ENCODE peak calls at places on chromosomes 12 and 14, in four cellular contexts. F, Z, Q and W are unnamed samples.

GRCh38 chr12:27975222-27976136 is 2.9 kb upstream of the PTHLH start:
- DNase-seq in F (no peak), Z (peak), Q (peak), W (no peak)

GRCh38 chr12:6604254-6605029 is 2.7 kb downstream of the CHD4 start:
- DNase-seq in F (no peak), Z (no peak), Q (no peak), W (no peak)

GRCh38 chr12:18139254-18139653 is 49.3 kb upstream of the RERGL start:
- DNase-seq in F (no peak), Z (no peak), Q (no peak), W (no peak)

GRCh38 chr12:111274820-111275219 is 94.1 kb downstream of the PHETA1 start:
- DNase-seq in F (no peak), Z (peak), Q (no peak), W (no peak)

GRCh38 chr12:57803317-57803893 is 15.1 kb downstream of the AVIL start:
- DNase-seq in F (no peak), Z (peak), Q (peak), W (peak)

GRCh38 chr14:91415794-91416743 is 1.6 kb downstream of the CCDC88C start:
- DNase-seq in F (peak), Z (no peak), Q (no peak), W (no peak)

GRCh38 chr12:131510431-131510830 is 200.5 kb upstream of the SFSWAP start:
- DNase-seq in F (no peak), Z (no peak), Q (no peak), W (no peak)

GRCh38 chr14:103887170-103887501 is 39.8 kb upstream of the PPP1R13B start:
- DNase-seq in F (no peak), Z (no peak), Q (no peak), W (no peak)

GRCh38 chr12:58064681-58065080 is 123.3 kb downstream of the ATP23 start:
- DNase-seq in F (no peak), Z (no peak), Q (no peak), W (no peak)

GRCh38 chr14:50608302-50608851 is 48.4 kb downstream of the ATL1 start:
- DNase-seq in F (no peak), Z (no peak), Q (no peak), W (no peak)

GRCh38 chr14:32193532-32193931 is 8.3 kb upstream of the RNU6-7 start:
- DNase-seq in F (no peak), Z (no peak), Q (no peak), W (no peak)

GRCh38 chr12:6340745-6341438 is 984 bp downstream of the TNFRSF1A start:
- DNase-seq in F (no peak), Z (no peak), Q (no peak), W (no peak)

GRCh38 chr12:42426733-42427132 is 100.8 kb downstream of the PPHLN1 start:
- DNase-seq in F (no peak), Z (no peak), Q (no peak), W (no peak)

GRCh38 chr14:104895786-104896642 is 28.7 kb upstream of the PLD4 start:
- DNase-seq in F (no peak), Z (peak), Q (peak), W (no peak)

GRCh38 chr12:97276198-97276580 is 186.4 kb upstream of the RMST start:
- DNase-seq in F (no peak), Z (no peak), Q (peak), W (no peak)

GRCh38 chr12:29428630-29429029 is 47.7 kb upstream of the ERGIC2 start:
- DNase-seq in F (peak), Z (no peak), Q (no peak), W (no peak)

GRCh38 chr12:106288510-106289195 is 13.9 kb upstream of the TCP11L2 start:
- DNase-seq in F (no peak), Z (no peak), Q (no peak), W (peak)

GRCh38 chr12:3838065-3838464 is 35.1 kb downstream of the PARP11 start:
- DNase-seq in F (no peak), Z (no peak), Q (no peak), W (no peak)

GRCh38 chr12:31574803-31575573 is 15.9 kb downstream of the DENND5B start:
- DNase-seq in F (no peak), Z (no peak), Q (no peak), W (peak)

GRCh38 chr12:49947593-49948226 is 2.8 kb upstream of the AQP2 start:
- DNase-seq in F (no peak), Z (no peak), Q (no peak), W (no peak)

GRCh38 chr14:82239205-82239604 is 705.6 kb upstream of the SEL1L start:
- DNase-seq in F (no peak), Z (no peak), Q (no peak), W (no peak)

GRCh38 chr12:5910790-5911548 is 34.1 kb downstream of the ANO2 start:
- DNase-seq in F (no peak), Z (no peak), Q (no peak), W (no peak)

GRCh38 chr12:45974883-45975282 is 15.5 kb downstream of the SCAF11 start:
- DNase-seq in F (no peak), Z (no peak), Q (no peak), W (no peak)

GRCh38 chr12:32568241-32568640 is 110.9 kb upstream of the DNM1L start:
- DNase-seq in F (no peak), Z (no peak), Q (no peak), W (peak)

GRCh38 chr12:4909397-4909733 is 340 bp upstream of the KCNA1 start:
- DNase-seq in F (no peak), Z (peak), Q (peak), W (no peak)

GRCh38 chr12:45409966-45410365 is 194.1 kb downstream of the ANO6 start:
- DNase-seq in F (no peak), Z (no peak), Q (no peak), W (no peak)

GRCh38 chr12:89461190-89461589 is 63.4 kb downstream of the GALNT4 start:
- DNase-seq in F (no peak), Z (no peak), Q (no peak), W (no peak)

GRCh38 chr14:23056956-23057756 is at the start of gene CDH24:
- DNase-seq in F (no peak), Z (peak), Q (peak), W (no peak)

GRCh38 chr12:14394317-14395058 is 29.0 kb downstream of the ATF7IP start:
- DNase-seq in F (peak), Z (peak), Q (no peak), W (peak)

GRCh38 chr12:89642959-89643358 is 65.7 kb downstream of the ATP2B1 start:
- DNase-seq in F (no peak), Z (no peak), Q (no peak), W (no peak)

GRCh38 chr12:116179384-116179783 is 98.1 kb downstream of the MED13L start:
- DNase-seq in F (no peak), Z (no peak), Q (no peak), W (no peak)

GRCh38 chr12:32603858-32604257 is 75.2 kb upstream of the DNM1L start:
- DNase-seq in F (peak), Z (no peak), Q (no peak), W (no peak)

GRCh38 chr12:67716817-67717216 is 68.3 kb downstream of the DYRK2 start:
- DNase-seq in F (no peak), Z (no peak), Q (no peak), W (peak)
- TF ChIP-seq EP300 in F (no peak), Z (no peak), Q (no peak), W (no peak)

DNA sequence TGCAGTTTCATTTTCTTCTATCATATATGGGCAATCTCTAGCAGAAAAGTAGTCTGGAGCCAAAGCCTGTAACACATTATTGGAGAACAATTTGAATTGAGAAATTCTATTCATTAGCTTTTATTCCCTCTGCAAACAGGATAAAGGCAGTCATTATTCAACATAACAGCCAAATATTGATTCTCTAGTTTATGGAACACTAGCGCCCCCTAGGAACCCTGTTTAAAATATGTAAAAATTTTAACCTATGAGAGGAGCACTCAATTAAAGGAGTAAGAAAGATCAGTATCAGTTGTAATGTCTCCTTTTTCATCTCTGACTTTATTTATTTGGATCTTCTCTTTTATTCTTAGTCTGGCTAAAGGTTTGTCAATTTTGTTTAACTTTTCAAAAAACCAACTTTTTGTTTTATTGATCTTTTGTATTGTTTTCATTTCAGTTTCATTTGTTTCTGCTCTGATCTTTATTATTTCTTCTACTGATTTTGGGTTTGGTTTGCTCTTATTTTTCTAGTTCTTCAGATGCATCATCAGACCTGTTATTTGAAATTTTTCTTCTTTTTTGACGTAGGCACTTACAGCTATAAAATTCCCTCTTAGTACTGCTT is 4.8 kb upstream of the LMNTD1 start:
- DNase-seq in F (no peak), Z (peak), Q (no peak), W (peak)
- TF ChIP-seq TCF12 in F (no peak), Z (no peak), Q (no peak), W (no peak)

GRCh38 chr14:24212924-24213865 is at the start of gene CHMP4A:
- DNase-seq in F (peak), Z (peak), Q (peak), W (peak)
- TF ChIP-seq EP300 in F (no peak), Z (no peak), Q (no peak), W (no peak)

DNA sequence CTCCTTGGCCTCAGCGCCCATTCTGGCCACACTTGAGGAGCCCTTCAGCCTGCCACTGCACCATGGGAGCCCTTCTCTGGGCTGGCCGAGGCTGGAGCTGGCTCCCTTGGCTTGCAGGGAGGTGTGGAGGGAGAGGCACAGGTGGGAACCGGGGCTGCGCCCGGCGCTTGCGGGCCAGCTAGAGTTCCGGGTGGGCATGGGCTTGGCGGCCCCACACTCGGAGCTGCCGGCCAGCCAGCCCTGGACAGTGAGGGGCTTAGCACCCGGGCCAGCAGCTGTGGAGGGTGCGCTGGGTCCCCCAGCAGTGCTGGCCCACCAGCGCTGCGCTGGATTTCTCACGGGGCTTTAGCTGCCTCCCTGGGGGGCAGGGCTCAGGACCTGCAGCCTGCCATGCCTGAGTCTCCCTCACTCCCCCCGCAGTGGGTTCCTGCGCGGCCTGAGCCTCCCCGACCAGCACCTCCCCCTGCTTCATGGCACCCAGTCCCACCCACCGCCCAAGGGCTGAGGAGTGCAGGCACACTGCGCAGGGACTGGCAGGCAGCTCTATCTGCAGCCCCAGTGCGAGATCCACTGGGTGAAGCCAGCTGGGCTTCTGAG is 28.0 kb downstream of the TMEM117 start:
- DNase-seq in F (no peak), Z (no peak), Q (no peak), W (no peak)
- TF ChIP-seq TCF12 in F (no peak), Z (no peak), Q (no peak), W (no peak)

GRCh38 chr14:100223332-100224171 is 15.4 kb upstream of the YY1 start:
- DNase-seq in F (no peak), Z (no peak), Q (no peak), W (peak)
- TF ChIP-seq EP300 in F (no peak), Z (no peak), Q (no peak), W (no peak)